ENCODE peak calls at places on chromosomes 12 and 14, in four cellular contexts. O is GM23248, L is PC-3, E is Peyer's patch. A is an unnamed sample. For H3K27me3, the result is how much of the 10 kb centered on the place peaks cover.

GRCh38 chr12:119398190-119398589 is 63.7 kb downstream of the CCDC60 start:
- DNase-seq in O (no peak), L (no peak), E (no peak), A (no peak)

GRCh38 chr12:9340422-9341259 is 132.4 kb upstream of the PZP start:
- DNase-seq in O (peak), L (no peak), E (no peak), A (no peak)

GRCh38 chr12:118357327-118358007 is 15.2 kb downstream of the TAOK3 start:
- DNase-seq in O (peak), L (peak), E (no peak), A (peak)

GRCh38 chr12:57241556-57242310 is 9.3 kb downstream of the STAC3 start:
- DNase-seq in O (peak), L (no peak), E (peak), A (no peak)

GRCh38 chr12:79555006-79555925 is 135.5 kb downstream of the PAWR start:
- DNase-seq in O (peak), L (peak), E (no peak), A (no peak)

GRCh38 chr14:104657114-104657524 is 32.3 kb upstream of the INF2 start:
- DNase-seq in O (no peak), L (no peak), E (no peak), A (no peak)

GRCh38 chr12:78171082-78171481 is 340.4 kb downstream of the NAV3 start:
- DNase-seq in O (no peak), L (no peak), E (no peak), A (no peak)

GRCh38 chr12:5905757-5906156 is 39.3 kb downstream of the ANO2 start:
- DNase-seq in O (no peak), L (no peak), E (no peak), A (no peak)

GRCh38 chr14:99207456-99207855 is 64.5 kb downstream of the BCL11B start:
- DNase-seq in O (no peak), L (no peak), E (no peak), A (no peak)

GRCh38 chr12:89239534-89239933 is 112.8 kb downstream of the DUSP6 start:
- DNase-seq in O (no peak), L (no peak), E (no peak), A (no peak)

GRCh38 chr12:11228268-11228879 is 41.1 kb downstream of the PRB3 start:
- DNase-seq in O (peak), L (peak), E (no peak), A (peak)

GRCh38 chr14:103070971-103071542 is 13.0 kb upstream of the LBHD2 start:
- DNase-seq in O (peak), L (no peak), E (peak), A (peak)

GRCh38 chr12:52600071-52600470 is 1.2 kb downstream of the KRT72 start:
- DNase-seq in O (no peak), L (no peak), E (no peak), A (no peak)

GRCh38 chr12:52600941-52601481 is at the start of gene KRT72:
- DNase-seq in O (no peak), L (no peak), E (no peak), A (no peak)

GRCh38 chr12:52600475-52600874 is 788 bp downstream of the KRT72 start:
- DNase-seq in O (no peak), L (no peak), E (no peak), A (no peak)

GRCh38 chr12:52601671-52602070 is 408 bp upstream of the KRT72 start:
- DNase-seq in O (no peak), L (no peak), E (no peak), A (no peak)

DNA sequence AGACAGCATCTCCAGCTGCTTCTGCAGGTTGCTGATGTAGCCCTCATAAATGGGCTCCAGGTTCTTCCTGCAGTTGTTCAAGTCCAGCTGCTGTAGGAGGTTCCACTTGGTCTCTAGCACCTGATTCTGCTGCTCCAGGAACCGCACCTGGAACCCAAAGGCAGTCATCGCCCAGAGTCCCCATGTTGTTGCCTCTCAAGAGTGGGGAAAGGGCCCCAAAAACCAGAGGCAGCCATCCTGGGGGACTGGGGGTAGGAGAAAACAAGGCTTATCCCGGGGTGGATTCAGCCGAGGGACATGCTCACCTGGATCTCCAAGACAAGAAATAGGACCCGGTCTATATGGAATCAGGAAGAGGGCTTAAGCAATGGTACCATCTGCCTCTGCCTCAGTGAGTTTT is 2.3 kb downstream of the KRT72 start:
- DNase-seq in O (no peak), L (no peak), E (no peak), A (no peak)
- H3K27me3 ChIP-seq in O (half or more), L (under half), E (under half), A (under half)

GRCh38 chr12:700061-700460 is 36.8 kb upstream of the NINJ2 start:
- DNase-seq in O (no peak), L (no peak), E (no peak), A (no peak)
- H3K27ac ChIP-seq in O (no peak), L (no peak), E (no peak), A (no peak)

DNA sequence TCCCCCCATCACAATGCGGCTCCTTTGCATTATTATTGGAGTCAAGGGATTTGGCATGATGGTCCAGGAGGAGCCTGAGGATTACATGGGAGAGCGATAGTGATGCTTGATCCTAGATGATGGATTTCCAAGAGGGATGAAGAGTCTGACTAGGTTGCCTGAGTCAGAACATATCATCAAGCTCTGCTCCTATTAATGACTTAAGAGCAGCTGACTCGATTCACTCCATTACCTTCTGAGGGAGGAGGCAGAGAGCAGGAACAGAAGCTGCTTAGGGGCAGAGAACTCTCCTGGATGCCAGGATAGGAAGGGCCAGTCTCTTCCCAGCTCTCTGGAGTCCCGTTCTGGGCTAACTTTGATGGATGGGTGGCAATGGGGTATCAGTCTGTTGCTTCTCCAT is 54.0 kb upstream of the CISTR start:
- DNase-seq in O (peak), L (peak), E (no peak), A (no peak)
- H3K27me3 ChIP-seq in O (under half), L (under half), E (under half), A (under half)

GRCh38 chr12:52151859-52152783 is 39.7 kb downstream of the KRT80 start:
- DNase-seq in O (peak), L (peak), E (peak), A (peak)
- H3K27ac ChIP-seq in O (peak), L (peak), E (no peak), A (peak)

GRCh38 chr12:52401526-52401925 is 4.6 kb downstream of the KRT82 start:
- DNase-seq in O (peak), L (no peak), E (no peak), A (no peak)
- H3K27me3 ChIP-seq in O (under half), L (under half), E (under half), A (under half)

GRCh38 chr12:1691123-1692007 is 495 bp downstream of the ADIPOR2 start:
- DNase-seq in O (peak), L (peak), E (no peak), A (peak)
- H3K27ac ChIP-seq in O (peak), L (peak), E (peak), A (peak)

GRCh38 chr12:2608608-2608945 is 186.2 kb upstream of the FKBP4 start:
- DNase-seq in O (no peak), L (no peak), E (no peak), A (no peak)
- H3K27me3 ChIP-seq in O (under half), L (half or more), E (under half), A (under half)

DNA sequence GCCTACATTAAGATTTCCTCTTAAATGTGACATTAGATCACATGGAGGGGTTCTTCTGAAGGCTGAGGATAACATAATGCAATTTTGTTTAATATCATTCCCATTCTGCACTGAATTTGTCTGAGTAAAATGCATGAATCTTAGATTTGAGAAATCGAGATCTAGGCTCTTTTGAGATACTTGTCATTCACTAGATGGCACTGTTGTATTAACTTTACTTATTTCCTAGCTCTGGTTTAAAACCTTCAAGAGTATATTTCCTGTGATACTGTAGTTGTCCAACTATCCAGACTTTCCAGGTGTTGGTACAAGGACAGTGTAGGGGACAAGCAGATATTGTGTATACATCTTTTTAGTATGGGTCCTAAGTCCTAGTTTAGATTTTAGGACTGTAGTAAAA is 91.7 kb upstream of the SEL1L start:
- DNase-seq in O (peak), L (peak), E (no peak), A (no peak)
- H3K27ac ChIP-seq in O (no peak), L (no peak), E (no peak), A (no peak)

DNA sequence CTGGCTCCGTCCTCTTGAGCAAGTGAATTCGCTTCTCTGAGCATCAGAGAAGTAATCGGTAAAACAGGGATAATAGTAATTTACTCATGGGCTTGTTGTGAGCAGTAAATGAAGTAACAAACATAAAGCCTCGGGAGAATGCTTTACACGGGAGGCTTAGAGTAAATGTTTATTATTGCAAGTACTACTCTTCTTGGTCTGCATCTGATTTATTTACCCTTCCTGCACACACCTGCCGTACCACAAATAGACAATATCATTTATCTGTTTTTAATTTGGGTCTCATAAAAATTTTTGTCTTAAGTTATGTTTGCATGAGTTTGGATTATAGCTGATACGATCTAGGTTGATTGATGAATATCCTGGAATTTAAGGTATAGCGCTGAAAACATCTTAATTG is 7.8 kb upstream of the COL2A1 start:
- DNase-seq in O (no peak), L (no peak), E (no peak), A (no peak)
- H3K27me3 ChIP-seq in O (half or more), L (under half), E (under half), A (under half)

GRCh38 chr12:52214421-52214802 is 18.6 kb upstream of the KRT7 start:
- DNase-seq in O (no peak), L (peak), E (peak), A (no peak)

GRCh38 chr12:52216807-52217206 is 16.2 kb upstream of the KRT7 start:
- DNase-seq in O (no peak), L (no peak), E (no peak), A (no peak)

GRCh38 chr12:52217223-52217622 is 15.8 kb upstream of the KRT7 start:
- DNase-seq in O (no peak), L (peak), E (peak), A (peak)

GRCh38 chr12:52216107-52216506 is 16.9 kb upstream of the KRT7 start:
- DNase-seq in O (no peak), L (peak), E (peak), A (no peak)

GRCh38 chr12:52215587-52216031 is 17.4 kb upstream of the KRT7 start:
- DNase-seq in O (no peak), L (peak), E (peak), A (no peak)
- H3K27ac ChIP-seq in O (no peak), L (peak), E (no peak), A (no peak)

A was measured in colonic mucosa.